ENCODE peak calls at places on chromosomes 11 and 22, in six cellular contexts. One of them, this sample, is unnamed.
A peak's percentile ranks its signal among the peaks of the same experiment; 100 is the strongest.

GRCh38 chr22:33188316-33188715 is 130.1 kb upstream of the SYN3 start:
- DNase-seq in HL-60: no peak
- DNase-seq in ovary: no peak
- DNase-seq in transverse colon: no peak
- DNase-seq in astrocyte of the spinal cord: no peak
- DNase-seq in Calu3: no peak
- DNase-seq in this sample: no peak

GRCh38 chr11:129544691-129545090 is 169.0 kb downstream of the BARX2 start:
- DNase-seq in HL-60: no peak
- DNase-seq in ovary: no peak
- DNase-seq in transverse colon: no peak
- DNase-seq in astrocyte of the spinal cord: no peak
- DNase-seq in Calu3: no peak
- DNase-seq in this sample: no peak

GRCh38 chr11:76649964-76650363 is 20.6 kb downstream of the LRRC32 start:
- DNase-seq in HL-60: no peak
- DNase-seq in ovary: peak; percentile 2
- DNase-seq in transverse colon: no peak
- DNase-seq in astrocyte of the spinal cord: no peak
- DNase-seq in Calu3: no peak
- DNase-seq in this sample: no peak

GRCh38 chr11:132119573-132119972 is 749.2 kb downstream of the NTM start:
- DNase-seq in HL-60: no peak
- DNase-seq in ovary: no peak
- DNase-seq in transverse colon: no peak
- DNase-seq in astrocyte of the spinal cord: no peak
- DNase-seq in Calu3: no peak
- DNase-seq in this sample: no peak

GRCh38 chr11:132779487-132779886 is 752.8 kb downstream of the OPCML start:
- DNase-seq in HL-60: no peak
- DNase-seq in ovary: no peak
- DNase-seq in transverse colon: no peak
- DNase-seq in astrocyte of the spinal cord: peak; percentile 19
- DNase-seq in Calu3: no peak
- DNase-seq in this sample: no peak

GRCh38 chr11:74380746-74381439 is 17.3 kb downstream of the PGM2L1 start:
- DNase-seq in HL-60: no peak
- DNase-seq in ovary: no peak
- DNase-seq in transverse colon: peak; percentile 67
- DNase-seq in astrocyte of the spinal cord: peak; percentile 25
- DNase-seq in Calu3: peak; percentile 62
- DNase-seq in this sample: no peak

GRCh38 chr11:26599421-26599820 is 27.4 kb upstream of the MUC15 start:
- DNase-seq in HL-60: peak; percentile 55
- DNase-seq in ovary: no peak
- DNase-seq in transverse colon: no peak
- DNase-seq in astrocyte of the spinal cord: peak; percentile 58
- DNase-seq in Calu3: no peak
- DNase-seq in this sample: no peak

GRCh38 chr11:3622521-3622920 is 19.3 kb downstream of the ART5 start:
- DNase-seq in HL-60: no peak
- DNase-seq in ovary: no peak
- DNase-seq in transverse colon: no peak
- DNase-seq in astrocyte of the spinal cord: no peak
- DNase-seq in Calu3: no peak
- DNase-seq in this sample: peak; percentile 38

GRCh38 chr22:43275545-43275981 is 67.6 kb downstream of the SCUBE1 start:
- DNase-seq in HL-60: peak; percentile 94
- DNase-seq in ovary: no peak
- DNase-seq in transverse colon: no peak
- DNase-seq in astrocyte of the spinal cord: no peak
- DNase-seq in Calu3: peak; percentile 37
- DNase-seq in this sample: no peak

GRCh38 chr11:118142081-118142480 is 10.5 kb downstream of the SCN4B start:
- DNase-seq in HL-60: peak; percentile 39
- DNase-seq in ovary: no peak
- DNase-seq in transverse colon: no peak
- DNase-seq in astrocyte of the spinal cord: no peak
- DNase-seq in Calu3: no peak
- DNase-seq in this sample: peak; percentile 7

GRCh38 chr11:45468265-45468856 is 182.2 kb upstream of the SYT13 start:
- DNase-seq in HL-60: no peak
- DNase-seq in ovary: no peak
- DNase-seq in transverse colon: no peak
- DNase-seq in astrocyte of the spinal cord: peak; percentile 27
- DNase-seq in Calu3: no peak
- DNase-seq in this sample: no peak

GRCh38 chr22:24758164-24758799 is 16.2 kb downstream of the PIWIL3 start:
- DNase-seq in HL-60: no peak
- DNase-seq in ovary: peak; percentile 38
- DNase-seq in transverse colon: peak; percentile 53
- DNase-seq in astrocyte of the spinal cord: peak; percentile 64
- DNase-seq in Calu3: peak; percentile 65
- DNase-seq in this sample: peak; percentile 45

GRCh38 chr11:76291576-76292526 is 85.5 kb upstream of the WNT11 start:
- DNase-seq in HL-60: no peak
- DNase-seq in ovary: no peak
- DNase-seq in transverse colon: no peak
- DNase-seq in astrocyte of the spinal cord: no peak
- DNase-seq in Calu3: peak; percentile 62
- DNase-seq in this sample: no peak

GRCh38 chr11:5737091-5737490 is 843 bp downstream of the OR56B1 start:
- DNase-seq in HL-60: no peak
- DNase-seq in ovary: no peak
- DNase-seq in transverse colon: no peak
- DNase-seq in astrocyte of the spinal cord: peak; percentile 66
- DNase-seq in Calu3: no peak
- DNase-seq in this sample: no peak

GRCh38 chr11:74004694-74005615 is 3.9 kb downstream of the UCP3 start:
- DNase-seq in HL-60: no peak
- DNase-seq in ovary: no peak
- DNase-seq in transverse colon: peak; percentile 61
- DNase-seq in astrocyte of the spinal cord: no peak
- DNase-seq in Calu3: no peak
- DNase-seq in this sample: peak; percentile 20

GRCh38 chr22:50060441-50061140 is 2.5 kb upstream of the TTLL8 start:
- DNase-seq in HL-60: no peak
- DNase-seq in ovary: no peak
- DNase-seq in transverse colon: no peak
- DNase-seq in astrocyte of the spinal cord: no peak
- DNase-seq in Calu3: peak; percentile 37
- DNase-seq in this sample: no peak

GRCh38 chr11:2778630-2779498 is 79.1 kb upstream of the KCNQ1OT1 start:
- DNase-seq in HL-60: peak; percentile 43
- DNase-seq in ovary: peak; percentile 80
- DNase-seq in transverse colon: peak; percentile 86
- DNase-seq in astrocyte of the spinal cord: peak; percentile 68
- DNase-seq in Calu3: peak; percentile 68
- DNase-seq in this sample: peak; percentile 94

DNA sequence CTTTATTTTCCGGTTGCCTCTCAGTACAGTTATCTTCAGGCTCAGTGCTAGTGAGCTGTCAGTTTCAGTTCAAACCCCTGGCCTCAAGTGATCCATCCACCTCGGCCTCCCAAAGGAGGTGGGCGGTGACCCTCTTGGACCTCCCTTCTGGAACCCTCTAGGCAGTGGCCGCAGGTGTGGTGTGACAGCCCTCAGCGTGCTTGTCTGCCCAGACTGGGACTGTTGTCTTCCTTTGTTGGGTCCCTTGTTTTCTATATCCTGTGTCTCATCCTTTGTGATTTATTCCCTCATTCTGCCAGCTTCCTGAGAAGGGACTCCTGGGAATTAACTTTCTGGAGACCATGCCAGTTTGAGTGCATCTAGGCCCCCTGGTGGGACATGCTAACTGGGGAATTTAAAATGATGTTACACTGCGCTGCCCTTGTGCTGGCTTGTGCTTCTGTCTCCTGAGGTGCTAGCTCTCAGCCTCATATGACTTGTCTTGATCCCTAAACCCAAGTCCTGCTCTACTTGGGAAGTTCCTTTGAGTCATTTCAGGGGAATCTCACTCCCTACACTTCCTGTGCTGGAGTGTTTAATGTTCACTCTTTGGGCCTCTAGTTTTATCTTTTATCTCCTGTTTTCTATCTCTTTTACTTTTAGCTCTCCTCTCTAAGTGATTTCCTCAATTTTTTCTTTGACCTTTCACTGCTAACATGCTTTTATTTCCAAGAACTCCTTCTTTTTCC is 19.4 kb downstream of the MED15 start:
- DNase-seq in HL-60: no peak
- DNase-seq in ovary: no peak
- DNase-seq in transverse colon: no peak
- DNase-seq in astrocyte of the spinal cord: peak; percentile 70
- DNase-seq in Calu3: no peak
- DNase-seq in this sample: no peak
- TF ChIP-seq CTCF in HL-60: no peak
- TF ChIP-seq CTCF in ovary: no peak
- TF ChIP-seq CTCF in transverse colon: no peak
- TF ChIP-seq CTCF in astrocyte of the spinal cord: peak; percentile 7
- TF ChIP-seq CTCF in Calu3: no peak
- TF ChIP-seq CTCF in this sample: no peak

DNA sequence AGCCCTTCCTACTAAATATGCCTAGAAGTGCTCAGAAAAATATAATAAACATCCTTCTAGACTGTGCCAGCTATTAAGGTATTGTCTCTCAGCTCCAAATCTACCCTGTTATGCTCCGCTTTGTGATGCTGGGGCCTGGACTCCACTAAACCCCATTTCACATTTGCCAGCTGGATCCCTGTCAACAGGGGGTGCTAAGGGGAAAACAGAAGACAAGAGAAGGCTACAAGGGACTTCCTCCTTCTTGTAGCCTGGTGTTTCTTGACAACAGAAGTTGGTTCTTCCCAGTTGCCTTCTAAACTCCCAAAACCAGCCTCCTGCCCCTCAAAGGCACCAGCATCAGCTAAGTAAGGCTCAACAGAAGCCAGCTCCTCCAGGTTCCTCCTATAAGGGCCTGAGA is 5.2 kb downstream of the NUMA1 start:
- DNase-seq in HL-60: no peak
- DNase-seq in ovary: no peak
- DNase-seq in transverse colon: no peak
- DNase-seq in astrocyte of the spinal cord: no peak
- DNase-seq in Calu3: peak; percentile 23
- DNase-seq in this sample: peak; percentile 33
- TF ChIP-seq CTCF in HL-60: peak; percentile 47
- TF ChIP-seq CTCF in ovary: no peak
- TF ChIP-seq CTCF in transverse colon: no peak
- TF ChIP-seq CTCF in astrocyte of the spinal cord: no peak
- TF ChIP-seq CTCF in Calu3: no peak
- TF ChIP-seq CTCF in this sample: no peak

DNA sequence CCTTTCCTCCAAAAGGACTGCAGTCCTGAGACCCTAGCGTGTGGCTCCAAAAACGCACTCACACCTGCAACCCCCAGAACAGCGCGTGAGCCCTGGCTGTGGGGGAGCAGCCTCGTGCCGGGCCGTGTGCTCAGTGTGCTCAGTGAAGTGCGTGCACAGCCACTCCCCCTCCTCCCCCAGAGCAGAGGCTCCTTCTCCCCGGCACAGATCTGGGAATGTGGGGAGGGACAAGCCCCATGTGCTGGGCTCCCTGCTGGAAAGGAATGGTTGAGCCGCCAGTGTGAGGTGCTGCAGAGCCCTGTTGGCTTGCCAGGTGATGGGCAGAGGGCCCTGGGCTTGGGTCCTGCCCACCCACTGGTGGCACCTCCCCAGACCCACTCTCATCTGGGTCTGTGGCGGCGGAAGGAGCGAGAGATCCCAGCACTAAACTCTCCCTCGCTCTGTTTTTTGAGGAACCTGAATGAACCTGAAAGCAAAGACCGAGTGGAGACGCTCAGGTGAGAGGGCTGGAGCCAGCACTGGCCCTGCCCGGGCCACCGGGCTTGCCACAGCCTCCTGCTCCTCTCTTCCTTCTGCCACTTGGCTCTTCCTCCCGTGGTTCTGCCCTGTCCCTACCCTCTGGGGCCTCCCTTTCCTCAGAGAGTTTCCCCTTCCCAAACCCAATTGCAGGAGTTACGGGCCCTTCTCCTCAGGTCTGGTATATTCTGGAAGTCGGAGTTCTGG is 9.0 kb downstream of the RCOR2 start:
- DNase-seq in HL-60: no peak
- DNase-seq in ovary: peak; percentile 40
- DNase-seq in transverse colon: no peak
- DNase-seq in astrocyte of the spinal cord: no peak
- DNase-seq in Calu3: no peak
- DNase-seq in this sample: no peak
- TF ChIP-seq CTCF in HL-60: no peak
- TF ChIP-seq CTCF in ovary: no peak
- TF ChIP-seq CTCF in transverse colon: no peak
- TF ChIP-seq CTCF in astrocyte of the spinal cord: no peak
- TF ChIP-seq CTCF in Calu3: no peak
- TF ChIP-seq CTCF in this sample: no peak

GRCh38 chr22:20011993-20012740 is 4.5 kb downstream of the ARVCF start:
- DNase-seq in HL-60: no peak
- DNase-seq in ovary: no peak
- DNase-seq in transverse colon: no peak
- DNase-seq in astrocyte of the spinal cord: no peak
- DNase-seq in Calu3: no peak
- DNase-seq in this sample: peak; percentile 57

GRCh38 chr22:20009582-20010306 is 6.9 kb downstream of the ARVCF start:
- DNase-seq in HL-60: no peak
- DNase-seq in ovary: no peak
- DNase-seq in transverse colon: no peak
- DNase-seq in astrocyte of the spinal cord: no peak
- DNase-seq in Calu3: no peak
- DNase-seq in this sample: peak; percentile 59

GRCh38 chr22:20012741-20013331 is 3.8 kb downstream of the ARVCF start:
- DNase-seq in HL-60: no peak
- DNase-seq in ovary: no peak
- DNase-seq in transverse colon: no peak
- DNase-seq in astrocyte of the spinal cord: no peak
- DNase-seq in Calu3: no peak
- DNase-seq in this sample: no peak

GRCh38 chr22:20010307-20011122 is 6.1 kb downstream of the ARVCF start:
- DNase-seq in HL-60: no peak
- DNase-seq in ovary: no peak
- DNase-seq in transverse colon: no peak
- DNase-seq in astrocyte of the spinal cord: no peak
- DNase-seq in Calu3: no peak
- DNase-seq in this sample: peak; percentile 54

DNA sequence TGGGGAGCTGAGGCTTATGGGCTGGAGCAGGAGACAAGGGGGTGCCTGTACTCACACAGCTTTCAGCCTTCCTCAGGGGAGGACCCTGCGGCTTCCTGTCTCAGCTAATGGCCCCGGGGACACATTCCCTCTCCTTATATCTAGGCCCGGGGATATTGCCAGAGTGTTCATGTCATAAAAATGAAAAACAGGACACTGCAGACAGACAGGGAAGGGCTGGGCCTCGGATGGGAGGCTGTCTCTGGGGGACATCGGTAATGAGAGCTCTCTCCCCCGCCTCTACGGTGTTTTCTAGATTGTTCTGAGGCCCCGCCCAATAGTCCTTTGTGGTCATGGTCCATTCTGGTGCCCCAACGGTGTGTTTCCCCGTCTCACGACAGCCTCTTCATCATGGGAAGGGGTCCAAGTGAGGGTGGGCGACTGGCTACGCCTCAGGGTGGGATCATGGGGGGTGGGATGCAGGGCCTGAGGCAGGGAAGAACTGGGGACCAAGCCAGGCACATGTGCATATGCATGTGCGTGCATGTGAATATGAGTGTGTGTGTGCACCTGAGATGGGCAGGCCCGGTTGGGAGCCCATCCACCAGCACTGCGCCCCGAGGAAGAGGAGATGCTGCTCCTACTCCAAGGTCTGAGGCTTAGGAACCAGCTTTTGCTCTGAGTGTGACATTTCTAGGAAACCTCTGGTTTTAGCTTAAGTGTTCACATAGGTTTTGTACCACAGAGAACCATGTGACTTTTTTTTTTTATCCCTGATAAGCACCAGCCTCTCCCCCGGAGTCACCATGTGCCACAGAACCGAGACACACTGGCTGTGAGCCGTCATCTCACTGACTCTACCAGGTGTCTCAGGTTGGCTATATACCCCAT is 5.3 kb downstream of the ARVCF start:
- DNase-seq in HL-60: no peak
- DNase-seq in ovary: no peak
- DNase-seq in transverse colon: no peak
- DNase-seq in astrocyte of the spinal cord: no peak
- DNase-seq in Calu3: no peak
- DNase-seq in this sample: no peak
- TF ChIP-seq CTCF in HL-60: no peak
- TF ChIP-seq CTCF in ovary: no peak
- TF ChIP-seq CTCF in transverse colon: no peak
- TF ChIP-seq CTCF in astrocyte of the spinal cord: no peak
- TF ChIP-seq CTCF in Calu3: no peak
- TF ChIP-seq CTCF in this sample: no peak

This sample was measured in tibial artery.